ENCODE peak calls at places on chromosomes 7 and 10, in four cellular contexts. F is brain microvascular endothelial cell, E is GM03348, J is frontal cortex. G is an unnamed sample.

GRCh38 chr10:118062798-118063238 is 16.1 kb upstream of the RAB11FIP2 start:
- DNase-seq in J (no peak), E (no peak), F (no peak), G (no peak)

GRCh38 chr10:121910673-121911420 is 17.0 kb downstream of the ATE1 start:
- DNase-seq in J (no peak), F (no peak), E (peak; percentile 30), G (peak; percentile 47)

GRCh38 chr10:71631007-71631859 is 88.3 kb downstream of the C10orf105 start:
- DNase-seq in J (no peak), F (no peak), E (no peak), G (no peak)

GRCh38 chr7:150992833-150993302 is 2.1 kb downstream of the NOS3 start:
- DNase-seq in F (no peak), E (no peak), J (no peak), G (no peak)

GRCh38 chr10:63515002-63515763 is 6.0 kb upstream of the REEP3 start:
- DNase-seq in F (peak; percentile 80), E (peak; percentile 73), J (no peak), G (peak; percentile 39)

GRCh38 chr10:35079763-35080162 is 10.4 kb downstream of the CUL2 start:
- DNase-seq in E (peak; percentile 77), F (peak; percentile 90), J (no peak), G (no peak)

GRCh38 chr7:4151926-4152549 is 530.1 kb upstream of the FOXK1 start:
- DNase-seq in J (no peak), E (no peak), F (no peak), G (no peak)

GRCh38 chr10:131630772-131631258 is 270.0 kb upstream of the PPP2R2D start:
- DNase-seq in E (no peak), F (no peak), J (no peak), G (no peak)

GRCh38 chr10:116849271-116850057 is at the start of gene ENO4:
- DNase-seq in E (peak; percentile 93), J (peak; percentile 69), F (peak; percentile 77), G (peak; percentile 83)

GRCh38 chr10:133276435-133277201 is at the start of gene ADAM8:
- DNase-seq in J (no peak), F (no peak), E (peak; percentile 62), G (no peak)

GRCh38 chr7:128912281-128912680 is 1.8 kb upstream of the KCP start:
- DNase-seq in F (no peak), J (no peak), E (no peak), G (no peak)

GRCh38 chr10:124145109-124145860 is 51.9 kb upstream of the CHST15 start:
- DNase-seq in E (no peak), J (no peak), F (no peak), G (peak; percentile 41)

GRCh38 chr10:46516660-46517416 is 39.6 kb downstream of the GPRIN2 start:
- DNase-seq in F (peak; percentile 83), E (peak; percentile 91), J (no peak), G (peak; percentile 73)

GRCh38 chr10:72756674-72757385 is 64.9 kb downstream of the MCU start:
- DNase-seq in E (no peak), F (peak; percentile 43), J (no peak), G (no peak)

GRCh38 chr7:11228515-11228914 is 254.8 kb downstream of the PHF14 start:
- DNase-seq in J (no peak), E (no peak), F (peak; percentile 54), G (peak; percentile 42)

GRCh38 chr10:78588194-78588811 is 480.5 kb upstream of the ZMIZ1 start:
- DNase-seq in E (peak; percentile 64), F (no peak), J (no peak), G (no peak)

GRCh38 chr10:66622050-66622449 is 303.8 kb upstream of the LRRTM3 start:
- DNase-seq in E (no peak), J (no peak), F (no peak), G (no peak)

GRCh38 chr7:156327916-156328315 is 312.7 kb upstream of the RNF32 start:
- DNase-seq in F (no peak), J (no peak), E (no peak), G (no peak)

GRCh38 chr7:23470290-23471089 is at the start of gene IGF2BP3:
- DNase-seq in F (peak; percentile 95), J (peak; percentile 51), E (peak; percentile 21), G (peak; percentile 100)

GRCh38 chr10:71342850-71343773 is 24.1 kb downstream of the SLC29A3 start:
- DNase-seq in F (no peak), E (peak; percentile 34), J (peak; percentile 30), G (no peak)

GRCh38 chr7:13017325-13017853 is 330.0 kb downstream of the ARL4A start:
- DNase-seq in J (no peak), E (peak; percentile 22), F (peak; percentile 66), G (peak; percentile 65)

GRCh38 chr7:42055171-42055570 is 181.8 kb downstream of the GLI3 start:
- DNase-seq in J (no peak), E (no peak), F (no peak), G (no peak)